ENCODE peak calls at places on chromosome 14, in ten cellular contexts. One of them, this sample, is unnamed.

GRCh38 chr14:102798926-102799325 is 21.7 kb downstream of the TRAF3 start:
- DNase-seq in anterior cingulate cortex: no peak
- DNase-seq in astrocyte of the hippocampus: no peak
- DNase-seq in putamen: no peak
- DNase-seq in stimulated activated CD8-positive, alpha-beta memory T cell treated with anti-CD3 and anti-CD28 coated beads, Interleukin-15, amount 100 ng/mL, for 1 hour: no peak
- DNase-seq in T-cell: no peak
- DNase-seq in tibial nerve: no peak
- DNase-seq in NT2/D1: no peak
- DNase-seq in uterus: no peak
- DNase-seq in T-helper 2 cell: no peak
- DNase-seq in this sample: no peak

GRCh38 chr14:70916300-70916699 is 9.0 kb downstream of the PCNX1 start:
- DNase-seq in anterior cingulate cortex: no peak
- DNase-seq in astrocyte of the hippocampus: no peak
- DNase-seq in putamen: no peak
- DNase-seq in stimulated activated CD8-positive, alpha-beta memory T cell treated with anti-CD3 and anti-CD28 coated beads, Interleukin-15, amount 100 ng/mL, for 1 hour: no peak
- DNase-seq in T-cell: no peak
- DNase-seq in tibial nerve: no peak
- DNase-seq in NT2/D1: no peak
- DNase-seq in uterus: no peak
- DNase-seq in T-helper 2 cell: no peak
- DNase-seq in this sample: no peak

GRCh38 chr14:36512585-36513003 is 7.4 kb downstream of the NKX2-1 start:
- DNase-seq in anterior cingulate cortex: no peak
- DNase-seq in astrocyte of the hippocampus: peak
- DNase-seq in putamen: no peak
- DNase-seq in stimulated activated CD8-positive, alpha-beta memory T cell treated with anti-CD3 and anti-CD28 coated beads, Interleukin-15, amount 100 ng/mL, for 1 hour: no peak
- DNase-seq in T-cell: no peak
- DNase-seq in tibial nerve: no peak
- DNase-seq in NT2/D1: no peak
- DNase-seq in uterus: no peak
- DNase-seq in T-helper 2 cell: no peak
- DNase-seq in this sample: no peak

GRCh38 chr14:91829511-91829910 is 37.8 kb downstream of the TC2N start:
- DNase-seq in anterior cingulate cortex: no peak
- DNase-seq in astrocyte of the hippocampus: no peak
- DNase-seq in putamen: no peak
- DNase-seq in stimulated activated CD8-positive, alpha-beta memory T cell treated with anti-CD3 and anti-CD28 coated beads, Interleukin-15, amount 100 ng/mL, for 1 hour: no peak
- DNase-seq in T-cell: no peak
- DNase-seq in tibial nerve: no peak
- DNase-seq in NT2/D1: no peak
- DNase-seq in uterus: no peak
- DNase-seq in T-helper 2 cell: peak
- DNase-seq in this sample: no peak

GRCh38 chr14:56181666-56182065 is 63.5 kb downstream of the PELI2 start:
- DNase-seq in anterior cingulate cortex: no peak
- DNase-seq in astrocyte of the hippocampus: peak
- DNase-seq in putamen: no peak
- DNase-seq in stimulated activated CD8-positive, alpha-beta memory T cell treated with anti-CD3 and anti-CD28 coated beads, Interleukin-15, amount 100 ng/mL, for 1 hour: no peak
- DNase-seq in T-cell: no peak
- DNase-seq in tibial nerve: no peak
- DNase-seq in NT2/D1: no peak
- DNase-seq in uterus: no peak
- DNase-seq in T-helper 2 cell: no peak
- DNase-seq in this sample: no peak

GRCh38 chr14:36054353-36055051 is 122.0 kb downstream of the PTCSC3 start:
- DNase-seq in anterior cingulate cortex: no peak
- DNase-seq in astrocyte of the hippocampus: no peak
- DNase-seq in putamen: no peak
- DNase-seq in stimulated activated CD8-positive, alpha-beta memory T cell treated with anti-CD3 and anti-CD28 coated beads, Interleukin-15, amount 100 ng/mL, for 1 hour: no peak
- DNase-seq in T-cell: no peak
- DNase-seq in tibial nerve: no peak
- DNase-seq in NT2/D1: no peak
- DNase-seq in uterus: peak
- DNase-seq in T-helper 2 cell: no peak
- DNase-seq in this sample: no peak

GRCh38 chr14:74704656-74705055 is 8.2 kb downstream of the AREL1 start:
- DNase-seq in anterior cingulate cortex: no peak
- DNase-seq in astrocyte of the hippocampus: no peak
- DNase-seq in putamen: no peak
- DNase-seq in stimulated activated CD8-positive, alpha-beta memory T cell treated with anti-CD3 and anti-CD28 coated beads, Interleukin-15, amount 100 ng/mL, for 1 hour: no peak
- DNase-seq in T-cell: no peak
- DNase-seq in tibial nerve: no peak
- DNase-seq in NT2/D1: no peak
- DNase-seq in uterus: no peak
- DNase-seq in T-helper 2 cell: no peak
- DNase-seq in this sample: no peak

GRCh38 chr14:79629891-79630560 is 581.3 kb downstream of the DIO2 start:
- DNase-seq in anterior cingulate cortex: no peak
- DNase-seq in astrocyte of the hippocampus: peak
- DNase-seq in putamen: no peak
- DNase-seq in stimulated activated CD8-positive, alpha-beta memory T cell treated with anti-CD3 and anti-CD28 coated beads, Interleukin-15, amount 100 ng/mL, for 1 hour: no peak
- DNase-seq in T-cell: no peak
- DNase-seq in tibial nerve: no peak
- DNase-seq in NT2/D1: no peak
- DNase-seq in uterus: no peak
- DNase-seq in T-helper 2 cell: no peak
- DNase-seq in this sample: no peak

GRCh38 chr14:102799684-102800562 is 22.7 kb downstream of the TRAF3 start:
- DNase-seq in anterior cingulate cortex: no peak
- DNase-seq in astrocyte of the hippocampus: peak
- DNase-seq in putamen: no peak
- DNase-seq in stimulated activated CD8-positive, alpha-beta memory T cell treated with anti-CD3 and anti-CD28 coated beads, Interleukin-15, amount 100 ng/mL, for 1 hour: no peak
- DNase-seq in T-cell: no peak
- DNase-seq in tibial nerve: no peak
- DNase-seq in NT2/D1: no peak
- DNase-seq in uterus: no peak
- DNase-seq in T-helper 2 cell: no peak
- DNase-seq in this sample: no peak

GRCh38 chr14:54503476-54503875 is 6.2 kb upstream of the CGRRF1 start:
- DNase-seq in anterior cingulate cortex: no peak
- DNase-seq in astrocyte of the hippocampus: peak
- DNase-seq in putamen: no peak
- DNase-seq in stimulated activated CD8-positive, alpha-beta memory T cell treated with anti-CD3 and anti-CD28 coated beads, Interleukin-15, amount 100 ng/mL, for 1 hour: no peak
- DNase-seq in T-cell: no peak
- DNase-seq in tibial nerve: no peak
- DNase-seq in NT2/D1: no peak
- DNase-seq in uterus: no peak
- DNase-seq in T-helper 2 cell: no peak
- DNase-seq in this sample: no peak

GRCh38 chr14:24279301-24280186 is 8.1 kb upstream of the RABGGTA start:
- DNase-seq in anterior cingulate cortex: peak
- DNase-seq in astrocyte of the hippocampus: no peak
- DNase-seq in putamen: peak
- DNase-seq in stimulated activated CD8-positive, alpha-beta memory T cell treated with anti-CD3 and anti-CD28 coated beads, Interleukin-15, amount 100 ng/mL, for 1 hour: no peak
- DNase-seq in T-cell: no peak
- DNase-seq in tibial nerve: no peak
- DNase-seq in NT2/D1: no peak
- DNase-seq in uterus: no peak
- DNase-seq in T-helper 2 cell: peak
- DNase-seq in this sample: no peak

GRCh38 chr14:75980856-75981255 is 939 bp downstream of the TGFB3 start:
- DNase-seq in anterior cingulate cortex: no peak
- DNase-seq in astrocyte of the hippocampus: peak
- DNase-seq in putamen: no peak
- DNase-seq in stimulated activated CD8-positive, alpha-beta memory T cell treated with anti-CD3 and anti-CD28 coated beads, Interleukin-15, amount 100 ng/mL, for 1 hour: no peak
- DNase-seq in T-cell: no peak
- DNase-seq in tibial nerve: no peak
- DNase-seq in NT2/D1: no peak
- DNase-seq in uterus: peak
- DNase-seq in T-helper 2 cell: no peak
- DNase-seq in this sample: no peak

GRCh38 chr14:95307402-95308041 is 12.2 kb downstream of the CLMN start:
- DNase-seq in anterior cingulate cortex: no peak
- DNase-seq in astrocyte of the hippocampus: no peak
- DNase-seq in putamen: no peak
- DNase-seq in stimulated activated CD8-positive, alpha-beta memory T cell treated with anti-CD3 and anti-CD28 coated beads, Interleukin-15, amount 100 ng/mL, for 1 hour: no peak
- DNase-seq in T-cell: no peak
- DNase-seq in tibial nerve: no peak
- DNase-seq in NT2/D1: no peak
- DNase-seq in uterus: no peak
- DNase-seq in T-helper 2 cell: no peak
- DNase-seq in this sample: no peak

GRCh38 chr14:54699087-54699530 is 132.2 kb downstream of the SAMD4A start:
- DNase-seq in anterior cingulate cortex: no peak
- DNase-seq in astrocyte of the hippocampus: peak
- DNase-seq in putamen: no peak
- DNase-seq in stimulated activated CD8-positive, alpha-beta memory T cell treated with anti-CD3 and anti-CD28 coated beads, Interleukin-15, amount 100 ng/mL, for 1 hour: no peak
- DNase-seq in T-cell: no peak
- DNase-seq in tibial nerve: no peak
- DNase-seq in NT2/D1: no peak
- DNase-seq in uterus: no peak
- DNase-seq in T-helper 2 cell: peak
- DNase-seq in this sample: no peak

GRCh38 chr14:34356267-34356660 is 105.8 kb downstream of the SPTSSA start:
- DNase-seq in anterior cingulate cortex: no peak
- DNase-seq in astrocyte of the hippocampus: no peak
- DNase-seq in putamen: no peak
- DNase-seq in stimulated activated CD8-positive, alpha-beta memory T cell treated with anti-CD3 and anti-CD28 coated beads, Interleukin-15, amount 100 ng/mL, for 1 hour: no peak
- DNase-seq in T-cell: no peak
- DNase-seq in tibial nerve: no peak
- DNase-seq in NT2/D1: no peak
- DNase-seq in uterus: no peak
- DNase-seq in T-helper 2 cell: no peak
- DNase-seq in this sample: no peak

GRCh38 chr14:102507026-102507860 is 2.3 kb downstream of the ANKRD9 start:
- DNase-seq in anterior cingulate cortex: no peak
- DNase-seq in astrocyte of the hippocampus: no peak
- DNase-seq in putamen: no peak
- DNase-seq in stimulated activated CD8-positive, alpha-beta memory T cell treated with anti-CD3 and anti-CD28 coated beads, Interleukin-15, amount 100 ng/mL, for 1 hour: no peak
- DNase-seq in T-cell: no peak
- DNase-seq in tibial nerve: no peak
- DNase-seq in NT2/D1: no peak
- DNase-seq in uterus: no peak
- DNase-seq in T-helper 2 cell: peak
- DNase-seq in this sample: no peak

GRCh38 chr14:98592611-98593170 is 679.3 kb downstream of the BCL11B start:
- DNase-seq in anterior cingulate cortex: no peak
- DNase-seq in astrocyte of the hippocampus: no peak
- DNase-seq in putamen: no peak
- DNase-seq in stimulated activated CD8-positive, alpha-beta memory T cell treated with anti-CD3 and anti-CD28 coated beads, Interleukin-15, amount 100 ng/mL, for 1 hour: no peak
- DNase-seq in T-cell: no peak
- DNase-seq in tibial nerve: no peak
- DNase-seq in NT2/D1: no peak
- DNase-seq in uterus: no peak
- DNase-seq in T-helper 2 cell: no peak
- DNase-seq in this sample: no peak

This sample was measured in hypothalamus.